ENCODE peak calls at places on chromosomes 16 and 17, in eight cellular contexts. One of them, this sample, is unnamed.

GRCh38 chr17:15260376-15261062 is 4.6 kb downstream of the PMP22 start:
- DNase-seq in progenitor cell of endocrine pancreas: peak
- DNase-seq in testis: peak
- DNase-seq in activated B cell treated with CpG ODN at 0.5 μM for 24 hours: peak
- DNase-seq in dorsolateral prefrontal cortex: peak
- DNase-seq in PC-9: peak
- DNase-seq in astrocyte of the spinal cord: peak
- DNase-seq in BE2C: peak
- DNase-seq in this sample: peak

GRCh38 chr16:52068447-52069074 is 478.4 kb downstream of the TOX3 start:
- DNase-seq in testis: peak
- DNase-seq in astrocyte of the spinal cord: peak
- DNase-seq in progenitor cell of endocrine pancreas: peak
- DNase-seq in activated B cell treated with CpG ODN at 0.5 μM for 24 hours: no peak
- DNase-seq in dorsolateral prefrontal cortex: no peak
- DNase-seq in BE2C: peak
- DNase-seq in PC-9: no peak
- DNase-seq in this sample: no peak

GRCh38 chr17:51124641-51125503 is 4.2 kb upstream of the SPAG9 start:
- DNase-seq in BE2C: no peak
- DNase-seq in PC-9: no peak
- DNase-seq in activated B cell treated with CpG ODN at 0.5 μM for 24 hours: no peak
- DNase-seq in progenitor cell of endocrine pancreas: no peak
- DNase-seq in dorsolateral prefrontal cortex: no peak
- DNase-seq in astrocyte of the spinal cord: no peak
- DNase-seq in testis: no peak
- DNase-seq in this sample: no peak

GRCh38 chr17:36485027-36485426 is 1.5 kb upstream of the ZNHIT3 start:
- DNase-seq in BE2C: no peak
- DNase-seq in progenitor cell of endocrine pancreas: no peak
- DNase-seq in PC-9: no peak
- DNase-seq in testis: no peak
- DNase-seq in dorsolateral prefrontal cortex: no peak
- DNase-seq in astrocyte of the spinal cord: no peak
- DNase-seq in activated B cell treated with CpG ODN at 0.5 μM for 24 hours: no peak
- DNase-seq in this sample: no peak

GRCh38 chr16:54931757-54932660 is 1.3 kb downstream of the IRX5 start:
- DNase-seq in astrocyte of the spinal cord: peak
- DNase-seq in progenitor cell of endocrine pancreas: no peak
- DNase-seq in activated B cell treated with CpG ODN at 0.5 μM for 24 hours: no peak
- DNase-seq in testis: no peak
- DNase-seq in PC-9: no peak
- DNase-seq in dorsolateral prefrontal cortex: no peak
- DNase-seq in BE2C: no peak
- DNase-seq in this sample: no peak

GRCh38 chr17:77433385-77434135 is 292.8 kb downstream of the SEC14L1 start:
- DNase-seq in testis: peak
- DNase-seq in dorsolateral prefrontal cortex: no peak
- DNase-seq in activated B cell treated with CpG ODN at 0.5 μM for 24 hours: no peak
- DNase-seq in progenitor cell of endocrine pancreas: no peak
- DNase-seq in astrocyte of the spinal cord: peak
- DNase-seq in BE2C: peak
- DNase-seq in PC-9: no peak
- DNase-seq in this sample: no peak

GRCh38 chr17:4375039-4375748 is 8.7 kb upstream of the UBE2G1 start:
- DNase-seq in dorsolateral prefrontal cortex: no peak
- DNase-seq in activated B cell treated with CpG ODN at 0.5 μM for 24 hours: no peak
- DNase-seq in PC-9: no peak
- DNase-seq in astrocyte of the spinal cord: no peak
- DNase-seq in BE2C: no peak
- DNase-seq in testis: no peak
- DNase-seq in progenitor cell of endocrine pancreas: no peak
- DNase-seq in this sample: no peak

GRCh38 chr16:24206926-24207325 is 49.2 kb upstream of the CACNG3 start:
- DNase-seq in activated B cell treated with CpG ODN at 0.5 μM for 24 hours: no peak
- DNase-seq in BE2C: no peak
- DNase-seq in progenitor cell of endocrine pancreas: no peak
- DNase-seq in astrocyte of the spinal cord: no peak
- DNase-seq in testis: no peak
- DNase-seq in PC-9: no peak
- DNase-seq in dorsolateral prefrontal cortex: no peak
- DNase-seq in this sample: no peak

GRCh38 chr16:12569061-12569460 is 234.6 kb downstream of the CPPED1 start:
- DNase-seq in activated B cell treated with CpG ODN at 0.5 μM for 24 hours: no peak
- DNase-seq in dorsolateral prefrontal cortex: no peak
- DNase-seq in BE2C: no peak
- DNase-seq in progenitor cell of endocrine pancreas: no peak
- DNase-seq in astrocyte of the spinal cord: no peak
- DNase-seq in PC-9: no peak
- DNase-seq in testis: no peak
- DNase-seq in this sample: no peak

GRCh38 chr16:67928561-67929364 is 2.9 kb downstream of the CTRL start:
- DNase-seq in PC-9: peak
- DNase-seq in activated B cell treated with CpG ODN at 0.5 μM for 24 hours: peak
- DNase-seq in astrocyte of the spinal cord: peak
- DNase-seq in testis: peak
- DNase-seq in BE2C: peak
- DNase-seq in dorsolateral prefrontal cortex: peak
- DNase-seq in progenitor cell of endocrine pancreas: peak
- DNase-seq in this sample: peak

GRCh38 chr16:67924140-67924906 is 7.3 kb downstream of the CTRL start:
- DNase-seq in PC-9: no peak
- DNase-seq in astrocyte of the spinal cord: no peak
- DNase-seq in BE2C: no peak
- DNase-seq in progenitor cell of endocrine pancreas: no peak
- DNase-seq in dorsolateral prefrontal cortex: no peak
- DNase-seq in testis: no peak
- DNase-seq in activated B cell treated with CpG ODN at 0.5 μM for 24 hours: no peak
- DNase-seq in this sample: no peak

GRCh38 chr16:67928147-67928546 is 3.5 kb downstream of the CTRL start:
- DNase-seq in activated B cell treated with CpG ODN at 0.5 μM for 24 hours: no peak
- DNase-seq in dorsolateral prefrontal cortex: no peak
- DNase-seq in testis: no peak
- DNase-seq in progenitor cell of endocrine pancreas: no peak
- DNase-seq in PC-9: no peak
- DNase-seq in astrocyte of the spinal cord: no peak
- DNase-seq in BE2C: peak
- DNase-seq in this sample: peak

GRCh38 chr16:67927131-67927941 is 4.3 kb downstream of the CTRL start:
- DNase-seq in dorsolateral prefrontal cortex: peak
- DNase-seq in activated B cell treated with CpG ODN at 0.5 μM for 24 hours: no peak
- DNase-seq in astrocyte of the spinal cord: no peak
- DNase-seq in BE2C: no peak
- DNase-seq in PC-9: no peak
- DNase-seq in testis: no peak
- DNase-seq in progenitor cell of endocrine pancreas: no peak
- DNase-seq in this sample: peak

GRCh38 chr16:67926181-67926742 is 5.4 kb downstream of the CTRL start:
- DNase-seq in progenitor cell of endocrine pancreas: no peak
- DNase-seq in activated B cell treated with CpG ODN at 0.5 μM for 24 hours: no peak
- DNase-seq in astrocyte of the spinal cord: peak
- DNase-seq in dorsolateral prefrontal cortex: no peak
- DNase-seq in BE2C: peak
- DNase-seq in PC-9: no peak
- DNase-seq in testis: no peak
- DNase-seq in this sample: peak
- TF ChIP-seq CTCF in progenitor cell of endocrine pancreas: no peak
- TF ChIP-seq CTCF in activated B cell treated with CpG ODN at 0.5 μM for 24 hours: no peak
- TF ChIP-seq CTCF in astrocyte of the spinal cord: no peak
- TF ChIP-seq CTCF in dorsolateral prefrontal cortex: no peak
- TF ChIP-seq CTCF in BE2C: peak
- TF ChIP-seq CTCF in PC-9: no peak
- TF ChIP-seq CTCF in testis: no peak
- TF ChIP-seq CTCF in this sample: no peak

GRCh38 chr16:68450741-68451140 is 2.4 kb upstream of the SMPD3 start:
- DNase-seq in testis: no peak
- DNase-seq in dorsolateral prefrontal cortex: no peak
- DNase-seq in progenitor cell of endocrine pancreas: no peak
- DNase-seq in astrocyte of the spinal cord: no peak
- DNase-seq in PC-9: no peak
- DNase-seq in activated B cell treated with CpG ODN at 0.5 μM for 24 hours: no peak
- DNase-seq in BE2C: no peak
- DNase-seq in this sample: no peak

GRCh38 chr16:68445458-68445857 is 2.9 kb downstream of the SMPD3 start:
- DNase-seq in astrocyte of the spinal cord: no peak
- DNase-seq in activated B cell treated with CpG ODN at 0.5 μM for 24 hours: no peak
- DNase-seq in testis: peak
- DNase-seq in PC-9: peak
- DNase-seq in dorsolateral prefrontal cortex: peak
- DNase-seq in progenitor cell of endocrine pancreas: peak
- DNase-seq in BE2C: peak
- DNase-seq in this sample: peak

GRCh38 chr16:68446941-68447675 is 1.2 kb downstream of the SMPD3 start:
- DNase-seq in PC-9: no peak
- DNase-seq in astrocyte of the spinal cord: no peak
- DNase-seq in dorsolateral prefrontal cortex: peak
- DNase-seq in activated B cell treated with CpG ODN at 0.5 μM for 24 hours: no peak
- DNase-seq in BE2C: peak
- DNase-seq in testis: no peak
- DNase-seq in progenitor cell of endocrine pancreas: no peak
- DNase-seq in this sample: no peak

GRCh38 chr16:68447721-68448359 is 468 bp downstream of the SMPD3 start:
- DNase-seq in astrocyte of the spinal cord: no peak
- DNase-seq in PC-9: no peak
- DNase-seq in progenitor cell of endocrine pancreas: no peak
- DNase-seq in testis: peak
- DNase-seq in dorsolateral prefrontal cortex: no peak
- DNase-seq in BE2C: no peak
- DNase-seq in activated B cell treated with CpG ODN at 0.5 μM for 24 hours: no peak
- DNase-seq in this sample: no peak

GRCh38 chr16:68448360-68448970 is at the start of gene SMPD3:
- DNase-seq in PC-9: peak
- DNase-seq in astrocyte of the spinal cord: peak
- DNase-seq in activated B cell treated with CpG ODN at 0.5 μM for 24 hours: peak
- DNase-seq in dorsolateral prefrontal cortex: peak
- DNase-seq in BE2C: peak
- DNase-seq in progenitor cell of endocrine pancreas: peak
- DNase-seq in testis: peak
- DNase-seq in this sample: peak
- TF ChIP-seq CTCF in PC-9: no peak
- TF ChIP-seq CTCF in astrocyte of the spinal cord: no peak
- TF ChIP-seq CTCF in activated B cell treated with CpG ODN at 0.5 μM for 24 hours: no peak
- TF ChIP-seq CTCF in dorsolateral prefrontal cortex: no peak
- TF ChIP-seq CTCF in BE2C: no peak
- TF ChIP-seq CTCF in progenitor cell of endocrine pancreas: no peak
- TF ChIP-seq CTCF in testis: no peak
- TF ChIP-seq CTCF in this sample: no peak

DNA sequence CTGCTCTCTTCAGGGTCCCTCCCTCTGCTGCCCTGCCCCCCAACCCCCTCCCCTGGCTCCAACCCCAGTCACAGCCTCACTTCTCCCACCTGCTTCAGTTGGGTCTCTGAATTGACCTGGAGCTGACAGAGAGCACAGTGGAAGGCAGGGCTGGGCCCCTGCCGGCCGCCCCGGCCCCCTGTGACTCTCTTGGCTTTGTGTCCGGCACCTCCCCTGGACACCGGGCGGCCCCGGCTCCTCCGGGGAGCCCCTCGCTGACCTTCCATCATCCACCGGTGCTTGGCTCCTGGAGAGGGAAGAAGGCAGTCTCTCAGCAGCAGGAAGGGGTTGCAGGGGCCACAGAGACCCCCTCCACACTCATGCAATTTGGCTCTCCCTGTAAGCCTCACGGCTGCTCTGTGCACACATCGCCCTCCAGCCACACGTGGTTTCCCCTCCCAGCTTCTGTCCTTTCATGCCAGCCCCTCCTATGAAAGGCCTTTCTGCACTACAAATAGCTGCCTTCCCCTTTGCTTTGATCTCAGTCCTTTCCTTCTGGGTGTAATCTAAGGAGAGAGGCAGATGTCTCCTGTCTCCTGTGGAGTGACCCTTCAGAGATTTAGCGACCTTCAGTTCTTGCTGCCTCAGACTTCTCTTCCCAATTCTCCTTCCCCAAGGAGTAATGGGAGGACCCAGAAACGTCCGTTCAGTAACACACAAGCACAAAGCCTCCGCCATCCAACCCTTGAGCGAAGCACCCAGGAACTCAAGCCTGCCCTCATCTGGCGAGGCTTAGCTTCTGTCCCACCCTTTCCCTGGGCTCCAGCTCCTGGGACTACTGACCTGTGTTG is 8.3 kb downstream of the NKIRAS2 start:
- DNase-seq in BE2C: no peak
- DNase-seq in astrocyte of the spinal cord: no peak
- DNase-seq in PC-9: no peak
- DNase-seq in progenitor cell of endocrine pancreas: no peak
- DNase-seq in dorsolateral prefrontal cortex: no peak
- DNase-seq in testis: no peak
- DNase-seq in activated B cell treated with CpG ODN at 0.5 μM for 24 hours: no peak
- DNase-seq in this sample: no peak
- TF ChIP-seq CTCF in BE2C: peak
- TF ChIP-seq CTCF in astrocyte of the spinal cord: peak
- TF ChIP-seq CTCF in PC-9: no peak
- TF ChIP-seq CTCF in progenitor cell of endocrine pancreas: peak
- TF ChIP-seq CTCF in dorsolateral prefrontal cortex: no peak
- TF ChIP-seq CTCF in testis: no peak
- TF ChIP-seq CTCF in activated B cell treated with CpG ODN at 0.5 μM for 24 hours: no peak
- TF ChIP-seq CTCF in this sample: peak

DNA sequence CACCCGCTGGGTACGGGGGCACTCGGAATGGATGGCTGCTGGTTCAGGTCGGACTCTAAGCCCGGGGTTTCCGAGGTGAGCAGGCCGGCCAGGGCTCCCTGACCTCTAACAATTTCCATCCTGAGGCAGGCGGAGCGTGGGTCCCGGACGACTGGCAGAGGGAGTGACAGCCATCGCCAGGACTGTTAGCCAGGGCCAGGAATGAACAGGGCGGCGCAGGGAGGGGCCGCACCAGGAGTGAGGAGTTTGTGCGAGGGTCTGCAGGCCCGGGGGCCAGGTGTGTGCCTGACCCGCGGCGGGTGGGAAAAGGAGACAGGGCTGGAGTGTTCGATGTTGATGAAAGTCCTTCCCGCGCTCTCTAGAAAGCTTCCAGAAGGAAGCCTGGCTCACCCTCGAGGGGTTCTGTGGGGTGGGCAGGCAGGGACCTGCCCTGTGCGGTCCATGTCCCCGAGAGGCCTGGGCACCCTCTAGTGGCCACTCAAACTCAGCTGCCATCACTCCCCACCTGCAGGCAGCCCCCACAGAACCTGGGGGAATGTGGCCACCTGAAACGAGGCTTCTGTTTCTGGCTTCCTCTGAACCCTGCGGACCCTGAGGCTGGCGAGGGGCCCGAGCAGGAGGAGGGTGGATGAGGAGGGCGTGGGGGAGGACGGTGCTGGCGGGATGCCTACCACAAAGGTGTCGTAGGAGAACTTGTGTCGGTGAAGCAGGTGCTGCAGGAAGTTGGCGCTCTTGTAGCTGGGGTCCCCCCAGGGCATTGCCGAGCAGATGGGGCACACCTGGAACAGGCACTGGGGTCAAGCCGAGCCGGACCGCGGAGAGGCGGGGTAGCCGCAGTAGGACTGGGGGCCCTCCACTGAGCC is 8.1 kb downstream of the RNF166 start:
- DNase-seq in progenitor cell of endocrine pancreas: no peak
- DNase-seq in activated B cell treated with CpG ODN at 0.5 μM for 24 hours: no peak
- DNase-seq in dorsolateral prefrontal cortex: no peak
- DNase-seq in astrocyte of the spinal cord: no peak
- DNase-seq in PC-9: no peak
- DNase-seq in BE2C: no peak
- DNase-seq in testis: no peak
- DNase-seq in this sample: no peak
- TF ChIP-seq CTCF in progenitor cell of endocrine pancreas: peak
- TF ChIP-seq CTCF in activated B cell treated with CpG ODN at 0.5 μM for 24 hours: no peak
- TF ChIP-seq CTCF in dorsolateral prefrontal cortex: peak
- TF ChIP-seq CTCF in astrocyte of the spinal cord: peak
- TF ChIP-seq CTCF in PC-9: peak
- TF ChIP-seq CTCF in BE2C: peak
- TF ChIP-seq CTCF in testis: no peak
- TF ChIP-seq CTCF in this sample: peak

GRCh38 chr17:78618264-78619066 is 41.3 kb upstream of the DNAH17 start:
- DNase-seq in dorsolateral prefrontal cortex: no peak
- DNase-seq in BE2C: no peak
- DNase-seq in astrocyte of the spinal cord: no peak
- DNase-seq in activated B cell treated with CpG ODN at 0.5 μM for 24 hours: no peak
- DNase-seq in testis: peak
- DNase-seq in PC-9: no peak
- DNase-seq in progenitor cell of endocrine pancreas: no peak
- DNase-seq in this sample: no peak
- TF ChIP-seq CTCF in dorsolateral prefrontal cortex: no peak
- TF ChIP-seq CTCF in BE2C: no peak
- TF ChIP-seq CTCF in astrocyte of the spinal cord: no peak
- TF ChIP-seq CTCF in activated B cell treated with CpG ODN at 0.5 μM for 24 hours: no peak
- TF ChIP-seq CTCF in testis: no peak
- TF ChIP-seq CTCF in PC-9: no peak
- TF ChIP-seq CTCF in progenitor cell of endocrine pancreas: no peak
- TF ChIP-seq CTCF in this sample: no peak

This sample was measured in CD14-positive monocyte.